ENCODE peak calls at places on chromosome 15, in six cellular contexts. A, B, I, J, C and Q are unnamed samples.

GRCh38 chr15:100687532-100688215 is 85.3 kb downstream of the ASB7 start:
- DNase-seq in A (peak), B (no peak), I (peak), J (peak), C (peak), Q (peak)

GRCh38 chr15:72764656-72765055 is 18.9 kb downstream of the ADPGK start:
- DNase-seq in A (no peak), B (no peak), I (no peak), J (peak), C (no peak), Q (no peak)

GRCh38 chr15:49045691-49046112 is 544 bp downstream of the SECISBP2L start:
- DNase-seq in A (no peak), B (peak), I (no peak), J (peak), C (peak), Q (peak)

GRCh38 chr15:74497584-74497983 is 36.6 kb upstream of the UBL7 start:
- DNase-seq in A (no peak), B (no peak), I (no peak), J (no peak), C (peak), Q (no peak)

GRCh38 chr15:31344824-31345605 is 18.4 kb downstream of the KLF13 start:
- DNase-seq in A (no peak), B (no peak), I (no peak), J (no peak), C (no peak), Q (no peak)

GRCh38 chr15:47675735-47676134 is 41.6 kb upstream of the SEMA6D start:
- DNase-seq in A (no peak), B (no peak), I (no peak), J (no peak), C (no peak), Q (no peak)

GRCh38 chr15:77075528-77075927 is 4.6 kb upstream of the TSPAN3 start:
- DNase-seq in A (no peak), B (no peak), I (no peak), J (no peak), C (no peak), Q (no peak)

GRCh38 chr15:72140088-72140487 is 21.9 kb downstream of the SENP8 start:
- DNase-seq in A (no peak), B (no peak), I (no peak), J (no peak), C (no peak), Q (no peak)

GRCh38 chr15:48466825-48467224 is 135.6 kb downstream of the DUT start:
- DNase-seq in A (no peak), B (no peak), I (no peak), J (no peak), C (no peak), Q (no peak)

GRCh38 chr15:68429691-68430470 is 2.1 kb downstream of the ITGA11 start:
- DNase-seq in A (peak), B (no peak), I (no peak), J (no peak), C (peak), Q (no peak)

GRCh38 chr15:82568986-82569385 is 28.7 kb upstream of the RPS17 start:
- DNase-seq in A (no peak), B (no peak), I (no peak), J (no peak), C (no peak), Q (no peak)

GRCh38 chr15:42921049-42921731 is 612 bp upstream of the TTBK2 start:
- DNase-seq in A (no peak), B (peak), I (no peak), J (peak), C (peak), Q (peak)

GRCh38 chr15:100355342-100355741 is 13.6 kb upstream of the ADAMTS17 start:
- DNase-seq in A (no peak), B (no peak), I (no peak), J (no peak), C (no peak), Q (no peak)

GRCh38 chr15:42130246-42130986 is 26.0 kb downstream of the PLA2G4F start:
- DNase-seq in A (no peak), B (no peak), I (no peak), J (no peak), C (no peak), Q (no peak)

GRCh38 chr15:20340331-20340811 is 201.2 kb downstream of the GOLGA6L6 start:
- DNase-seq in A (peak), B (peak), I (no peak), J (peak), C (no peak), Q (peak)

GRCh38 chr15:66964791-66965190 is 100.6 kb upstream of the SMAD3 start:
- DNase-seq in A (peak), B (no peak), I (no peak), J (no peak), C (no peak), Q (no peak)

GRCh38 chr15:100215031-100215842 is 126.5 kb downstream of the ADAMTS17 start:
- DNase-seq in A (peak), B (no peak), I (no peak), J (no peak), C (no peak), Q (no peak)

GRCh38 chr15:64013179-64014043 is 32.9 kb downstream of the DAPK2 start:
- DNase-seq in A (no peak), B (no peak), I (no peak), J (no peak), C (no peak), Q (peak)

GRCh38 chr15:39110336-39110735 is 470.5 kb upstream of the THBS1 start:
- DNase-seq in A (no peak), B (peak), I (no peak), J (peak), C (peak), Q (peak)

GRCh38 chr15:70857547-70858265 is 3.7 kb upstream of the LARP6 start:
- DNase-seq in A (no peak), B (no peak), I (no peak), J (peak), C (no peak), Q (peak)

GRCh38 chr15:84648539-84648938 is 5.5 kb downstream of the WDR73 start:
- DNase-seq in A (no peak), B (no peak), I (peak), J (no peak), C (peak), Q (peak)

GRCh38 chr15:25088261-25088790 is 133.5 kb downstream of the SNRPN start:
- DNase-seq in A (peak), B (no peak), I (no peak), J (no peak), C (no peak), Q (no peak)

GRCh38 chr15:62063851-62064635 is 2.7 kb upstream of the C2CD4A start:
- DNase-seq in A (no peak), B (peak), I (no peak), J (no peak), C (no peak), Q (peak)

GRCh38 chr15:52496776-52497470 is 31.8 kb downstream of the MYO5A start:
- DNase-seq in A (no peak), B (peak), I (peak), J (peak), C (peak), Q (no peak)

GRCh38 chr15:76274226-76274625 is 37.0 kb downstream of the ETFA start:
- DNase-seq in A (no peak), B (peak), I (no peak), J (peak), C (peak), Q (peak)

GRCh38 chr15:52683585-52683984 is 4.4 kb upstream of the ATOSA start:
- DNase-seq in A (no peak), B (no peak), I (no peak), J (no peak), C (no peak), Q (no peak)

GRCh38 chr15:96359371-96359771 is 28.9 kb downstream of the NR2F2 start:
- DNase-seq in A (no peak), B (peak), I (no peak), J (no peak), C (no peak), Q (no peak)

GRCh38 chr15:68524753-68525584 is 53.8 kb upstream of the CORO2B start:
- DNase-seq in A (no peak), B (no peak), I (peak), J (peak), C (peak), Q (peak)

GRCh38 chr15:66877558-66878285 is 175.7 kb downstream of the SMAD6 start:
- DNase-seq in A (no peak), B (no peak), I (no peak), J (no peak), C (no peak), Q (peak)

GRCh38 chr15:101318147-101318809 is 23.2 kb upstream of the SNRPA1 start:
- DNase-seq in A (no peak), B (no peak), I (no peak), J (no peak), C (no peak), Q (no peak)

GRCh38 chr15:68531794-68532193 is 47.0 kb upstream of the CORO2B start:
- DNase-seq in A (no peak), B (no peak), I (no peak), J (no peak), C (no peak), Q (no peak)

GRCh38 chr15:56919708-56920637 is 1.5 kb downstream of the TCF12 start:
- DNase-seq in A (peak), B (peak), I (peak), J (peak), C (peak), Q (peak)

GRCh38 chr15:38260077-38260476 is 7.4 kb downstream of the SPRED1 start:
- DNase-seq in A (no peak), B (no peak), I (peak), J (peak), C (peak), Q (peak)

GRCh38 chr15:29805043-29805707 is 17.1 kb downstream of the TJP1 start:
- DNase-seq in A (no peak), B (peak), I (peak), J (peak), C (peak), Q (peak)

GRCh38 chr15:96330450-96331140 is at the start of gene NR2F2:
- DNase-seq in A (peak), B (peak), I (peak), J (peak), C (peak), Q (peak)

GRCh38 chr15:76060098-76060989 is 559 bp downstream of the TMEM266 start:
- DNase-seq in A (no peak), B (peak), I (no peak), J (no peak), C (no peak), Q (no peak)

GRCh38 chr15:78415284-78415683 is 22.7 kb upstream of the IREB2 start:
- DNase-seq in A (no peak), B (peak), I (no peak), J (no peak), C (peak), Q (peak)

GRCh38 chr15:70879386-70879785 is 12.8 kb downstream of the THAP10 start:
- DNase-seq in A (no peak), B (peak), I (peak), J (peak), C (peak), Q (peak)

GRCh38 chr15:73142802-73143762 is 90.8 kb downstream of the NEO1 start:
- DNase-seq in A (no peak), B (no peak), I (no peak), J (no peak), C (no peak), Q (no peak)

GRCh38 chr15:51269496-51269895 is 68.9 kb downstream of the CYP19A1 start:
- DNase-seq in A (no peak), B (no peak), I (no peak), J (no peak), C (no peak), Q (no peak)

GRCh38 chr15:51265037-51265555 is 73.3 kb downstream of the CYP19A1 start:
- DNase-seq in A (no peak), B (no peak), I (no peak), J (no peak), C (no peak), Q (no peak)

GRCh38 chr15:51267047-51267713 is 71.2 kb downstream of the CYP19A1 start:
- DNase-seq in A (no peak), B (no peak), I (no peak), J (no peak), C (no peak), Q (no peak)

GRCh38 chr15:51266548-51266947 is 71.8 kb downstream of the CYP19A1 start:
- DNase-seq in A (no peak), B (no peak), I (no peak), J (no peak), C (no peak), Q (no peak)

DNA sequence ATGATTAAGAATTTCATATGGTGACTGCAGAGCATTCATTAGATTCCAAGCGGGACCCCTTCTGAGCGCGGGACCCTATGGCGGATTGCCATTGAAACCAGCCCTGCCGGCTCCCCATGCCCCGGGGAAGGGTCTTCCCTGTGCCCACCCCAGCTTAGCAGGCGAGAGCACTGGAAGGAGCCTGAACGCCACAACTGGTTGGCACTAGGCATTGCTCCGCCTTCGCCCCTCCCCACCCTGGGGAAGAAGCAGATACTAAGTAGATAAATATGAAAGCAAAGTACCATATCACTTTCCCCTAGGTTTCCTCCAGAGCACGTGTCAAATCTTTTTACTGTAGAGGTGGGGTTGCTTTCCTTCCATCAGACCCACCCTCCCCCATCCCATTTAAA is 70.7 kb downstream of the CYP19A1 start:
- DNase-seq in A (no peak), B (no peak), I (no peak), J (no peak), C (no peak), Q (no peak)
- H3K4me3 ChIP-seq in A (peak), B (no peak), I (peak), J (peak), C (peak), Q (peak)

GRCh38 chr15:28132524-28133275 is 33.6 kb upstream of the OCA2 start:
- DNase-seq in A (no peak), B (peak), I (peak), J (peak), C (peak), Q (peak)
- H3K4me3 ChIP-seq in A (no peak), B (no peak), I (no peak), J (no peak), C (no peak), Q (no peak)

GRCh38 chr15:34336333-34336732 is 1.2 kb downstream of the SLC12A6 start:
- DNase-seq in A (no peak), B (no peak), I (no peak), J (no peak), C (no peak), Q (no peak)

GRCh38 chr15:34336947-34337556 is 529 bp downstream of the SLC12A6 start:
- DNase-seq in A (no peak), B (no peak), I (no peak), J (no peak), C (no peak), Q (no peak)

GRCh38 chr15:34335176-34335575 is 2.4 kb downstream of the SLC12A6 start:
- DNase-seq in A (no peak), B (peak), I (peak), J (no peak), C (peak), Q (peak)

GRCh38 chr15:34331809-34332208 is 5.8 kb downstream of the SLC12A6 start:
- DNase-seq in A (no peak), B (no peak), I (no peak), J (no peak), C (no peak), Q (no peak)

DNA sequence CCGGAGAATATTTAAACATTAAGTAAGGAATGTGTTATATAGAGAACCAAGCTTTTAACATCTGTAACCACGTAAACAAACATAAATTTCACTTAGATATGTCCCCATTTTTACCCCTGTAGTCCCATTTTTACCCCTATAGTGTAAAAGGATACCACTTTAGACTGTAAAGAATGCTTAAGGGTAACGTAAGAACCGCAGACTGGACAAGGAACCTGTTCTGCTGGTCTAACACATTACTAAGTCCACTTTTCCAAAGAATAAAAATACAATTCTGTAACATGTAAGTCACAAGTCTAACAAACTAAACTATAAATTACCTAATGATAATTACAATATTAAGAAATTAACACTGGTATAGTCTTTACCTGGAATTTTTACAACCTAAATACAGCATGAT is 2.9 kb downstream of the SLC12A6 start:
- DNase-seq in A (no peak), B (peak), I (no peak), J (no peak), C (no peak), Q (no peak)
- H3K4me3 ChIP-seq in A (no peak), B (no peak), I (no peak), J (no peak), C (no peak), Q (no peak)

DNA sequence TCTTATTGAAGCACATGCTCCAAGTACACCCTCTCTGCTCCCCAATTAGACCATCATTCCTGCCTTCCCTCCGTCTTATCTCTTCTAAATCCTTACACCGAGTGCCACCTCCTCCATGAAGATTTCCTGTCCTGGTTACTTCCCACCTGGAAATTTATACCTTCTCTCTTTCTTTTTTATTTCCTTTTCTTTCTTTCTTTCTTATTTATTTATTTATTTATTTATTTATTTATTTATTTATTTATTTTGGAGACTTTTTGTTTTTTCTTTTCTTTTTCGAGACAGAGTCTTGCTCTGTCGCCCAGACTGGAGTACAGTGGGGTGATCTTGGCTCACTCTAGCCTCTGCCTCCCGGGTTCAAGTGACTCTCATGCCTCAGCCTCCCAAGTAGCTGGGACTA is 45.9 kb upstream of the ABHD2 start:
- DNase-seq in A (no peak), B (no peak), I (no peak), J (no peak), C (no peak), Q (no peak)
- H3K4me3 ChIP-seq in A (peak), B (no peak), I (no peak), J (no peak), C (no peak), Q (no peak)

DNA sequence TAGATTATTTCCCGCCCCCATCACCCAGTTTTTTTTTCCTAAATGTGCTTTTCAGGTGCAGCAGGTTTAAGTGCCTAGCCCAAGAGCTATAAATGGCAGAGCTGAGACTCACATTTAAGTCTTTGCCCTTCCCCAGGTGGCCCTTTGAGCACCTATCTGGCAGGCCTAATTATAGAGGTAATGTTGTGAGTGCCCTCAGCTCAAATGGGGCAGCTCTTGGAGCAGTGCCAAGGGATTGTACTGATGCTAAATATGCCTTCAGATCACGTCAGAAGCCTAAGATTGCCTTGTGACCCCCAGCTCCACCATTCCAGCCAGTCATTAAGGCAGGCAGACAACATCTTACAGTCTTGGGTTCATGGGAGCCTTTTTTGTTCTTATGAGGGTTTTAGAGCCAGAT is 159.5 kb downstream of the RPLP1 start:
- DNase-seq in A (no peak), B (no peak), I (no peak), J (no peak), C (no peak), Q (no peak)
- H3K4me3 ChIP-seq in A (no peak), B (no peak), I (no peak), J (no peak), C (no peak), Q (no peak)

GRCh38 chr15:95174281-95174680 is 942.9 kb downstream of the MCTP2 start:
- DNase-seq in A (peak), B (no peak), I (peak), J (peak), C (peak), Q (peak)

GRCh38 chr15:95171551-95171950 is 940.2 kb downstream of the MCTP2 start:
- DNase-seq in A (no peak), B (no peak), I (no peak), J (no peak), C (no peak), Q (no peak)

GRCh38 chr15:95174880-95175279 is 943.5 kb downstream of the MCTP2 start:
- DNase-seq in A (no peak), B (peak), I (peak), J (no peak), C (peak), Q (peak)

GRCh38 chr15:95170587-95171380 is 939.4 kb downstream of the MCTP2 start:
- DNase-seq in A (no peak), B (no peak), I (no peak), J (no peak), C (no peak), Q (no peak)

DNA sequence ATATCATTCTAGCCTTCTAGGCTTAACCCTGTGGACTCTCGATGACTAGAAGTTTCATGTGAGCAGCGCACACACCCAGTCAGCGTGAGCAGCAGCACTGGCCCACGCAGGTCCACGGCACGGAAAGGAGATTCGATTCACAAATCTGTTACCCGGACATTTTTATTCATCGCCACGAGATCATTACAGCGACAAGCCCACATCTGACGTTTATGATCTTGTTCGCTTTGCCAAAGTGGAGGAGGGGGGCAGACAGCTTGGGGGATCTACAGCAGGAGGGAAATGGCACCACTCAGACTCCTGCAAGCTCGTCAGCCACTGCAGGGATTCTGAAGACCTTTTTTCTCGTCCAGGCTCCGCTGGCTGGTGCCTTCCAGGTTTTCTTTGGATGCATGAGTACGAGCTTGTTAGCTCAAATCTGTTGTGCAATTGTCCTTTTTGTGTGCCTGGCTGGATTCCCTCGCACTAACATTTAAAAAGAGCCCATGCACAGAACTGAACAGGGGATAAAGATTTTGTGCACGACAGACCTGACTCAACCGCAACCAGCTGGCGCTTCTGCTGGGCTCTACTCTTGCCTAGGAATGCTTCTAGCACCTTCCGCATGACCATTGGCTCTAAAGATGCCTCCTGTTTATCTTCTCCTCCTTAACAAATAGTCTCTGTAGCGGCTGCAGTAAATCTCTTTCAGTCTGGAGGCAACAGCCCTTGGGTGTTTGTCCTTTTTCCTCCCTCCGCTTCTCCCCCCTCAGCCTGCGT is 938.5 kb downstream of the MCTP2 start:
- DNase-seq in A (peak), B (no peak), I (peak), J (peak), C (peak), Q (no peak)
- H3K4me3 ChIP-seq in A (peak), B (no peak), I (peak), J (peak), C (peak), Q (no peak)

GRCh38 chr15:65789759-65790158 is 2.3 kb downstream of the DENND4A start:
- DNase-seq in A (no peak), B (no peak), I (no peak), J (no peak), C (no peak), Q (no peak)
- H3K4me3 ChIP-seq in A (no peak), B (no peak), I (no peak), J (no peak), C (no peak), Q (no peak)